ENCODE peak calls at places on chromosomes 6 and 20, in four cellular contexts. N is tibial nerve, M is pancreas, T is mucosa of descending colon. J is an unnamed sample.
A peak's percentile ranks its signal among the peaks of the same experiment; 100 is the strongest.

GRCh38 chr20:53032021-53033001 is 60.2 kb downstream of the TSHZ2 start:
- DNase-seq in N (no peak), M (no peak), T (no peak), J (no peak)

GRCh38 chr6:116572162-116572561 is 858 bp downstream of the RWDD1 start:
- DNase-seq in N (no peak), M (no peak), T (peak; percentile 32), J (no peak)

GRCh38 chr20:24160563-24161355 is 172.2 kb upstream of the GGTLC1 start:
- DNase-seq in N (no peak), M (peak; percentile 61), T (peak; percentile 61), J (no peak)

GRCh38 chr6:156662025-156662445 is 115.1 kb upstream of the ARID1B start:
- DNase-seq in N (no peak), M (peak; percentile 41), T (peak; percentile 73), J (no peak)

GRCh38 chr6:61940919-61941318 is 345.1 kb downstream of the KHDRBS2 start:
- DNase-seq in N (no peak), M (no peak), T (no peak), J (no peak)

GRCh38 chr6:15479761-15480160 is 183.1 kb downstream of the DTNBP1 start:
- DNase-seq in N (no peak), M (no peak), T (no peak), J (no peak)

GRCh38 chr6:111757342-111757741 is 115.9 kb downstream of the FYN start:
- DNase-seq in N (no peak), M (no peak), T (no peak), J (no peak)

GRCh38 chr6:105692630-105693212 is 289.8 kb upstream of the PREP start:
- DNase-seq in N (no peak), M (no peak), T (no peak), J (no peak)

GRCh38 chr6:133724726-133725125 is 164.2 kb upstream of the TCF21 start:
- DNase-seq in N (no peak), M (no peak), T (no peak), J (no peak)

GRCh38 chr6:112199001-112199403 is 55.4 kb downstream of the LAMA4 start:
- DNase-seq in N (no peak), M (no peak), T (no peak), J (no peak)

GRCh38 chr6:113299526-113299925 is 557.6 kb upstream of the MARCKS start:
- DNase-seq in N (no peak), M (no peak), T (no peak), J (no peak)

GRCh38 chr6:1972961-1973360 is 272.4 kb downstream of the GMDS start:
- DNase-seq in N (no peak), M (no peak), T (no peak), J (no peak)

GRCh38 chr20:50151034-50151743 is 2.3 kb downstream of the PEDS1 start:
- DNase-seq in N (no peak), M (no peak), T (peak; percentile 51), J (no peak)

GRCh38 chr6:107977283-107977682 is 19.3 kb upstream of the SEC63 start:
- DNase-seq in N (no peak), M (no peak), T (no peak), J (no peak)

GRCh38 chr20:4227085-4227821 is 211.9 kb upstream of the RNF24 start:
- DNase-seq in N (no peak), M (no peak), T (peak; percentile 49), J (no peak)

GRCh38 chr6:137698636-137699035 is 168.4 kb upstream of the TNFAIP3 start:
- DNase-seq in N (no peak), M (no peak), T (no peak), J (no peak)

GRCh38 chr6:1399085-1399780 is 9.9 kb downstream of the FOXF2 start:
- DNase-seq in N (no peak), M (no peak), T (no peak), J (no peak)

GRCh38 chr6:37783025-37783825 is 36.3 kb upstream of the ZFAND3 start:
- DNase-seq in N (no peak), M (no peak), T (no peak), J (no peak)

GRCh38 chr6:30688569-30688968 is 2.1 kb upstream of the PPP1R18 start:
- DNase-seq in N (no peak), M (peak; percentile 14), T (no peak), J (no peak)

GRCh38 chr6:139473239-139473701 is 98.8 kb upstream of the CITED2 start:
- DNase-seq in N (peak; percentile 14), M (peak; percentile 35), T (no peak), J (peak; percentile 38)

GRCh38 chr20:44142416-44142815 is 44.6 kb downstream of the JPH2 start:
- DNase-seq in N (no peak), M (no peak), T (no peak), J (no peak)

GRCh38 chr6:85747093-85747492 is 104.4 kb upstream of the SYNCRIP start:
- DNase-seq in N (no peak), M (no peak), T (no peak), J (no peak)

GRCh38 chr20:2162823-2163166 is 61.2 kb downstream of the STK35 start:
- DNase-seq in N (no peak), M (no peak), T (no peak), J (no peak)

GRCh38 chr6:37690964-37691735 is 6.5 kb downstream of the MDGA1 start:
- DNase-seq in N (no peak), M (no peak), T (no peak), J (no peak)

GRCh38 chr6:170516783-170517616 is 36.1 kb downstream of the PSMB1 start:
- DNase-seq in N (no peak), M (peak; percentile 38), T (peak; percentile 33), J (no peak)

GRCh38 chr6:20564777-20565176 is 30.5 kb downstream of the CDKAL1 start:
- DNase-seq in N (no peak), M (no peak), T (no peak), J (no peak)

GRCh38 chr6:167797079-167797870 is 29.4 kb upstream of the AFDN start:
- DNase-seq in N (no peak), M (no peak), T (peak; percentile 85), J (no peak)

GRCh38 chr6:38346291-38347079 is 293.2 kb downstream of the BTBD9 start:
- DNase-seq in N (no peak), M (no peak), T (no peak), J (no peak)

GRCh38 chr6:43074847-43075741 is 1.0 kb upstream of the PTK7 start:
- DNase-seq in N (no peak), M (no peak), T (no peak), J (no peak)

GRCh38 chr6:22448311-22448711 is 121.1 kb upstream of the HDGFL1 start:
- DNase-seq in N (no peak), M (no peak), T (no peak), J (no peak)

GRCh38 chr6:43368517-43369160 is 808 bp downstream of the ZNF318 start:
- DNase-seq in N (no peak), M (peak; percentile 52), T (peak; percentile 65), J (no peak)

GRCh38 chr6:139336488-139336887 is 38.0 kb downstream of the CITED2 start:
- DNase-seq in N (no peak), M (peak; percentile 32), T (peak; percentile 39), J (peak; percentile 33)

GRCh38 chr6:53100561-53100960 is 35.4 kb downstream of the FBXO9 start:
- DNase-seq in N (no peak), M (no peak), T (no peak), J (no peak)

GRCh38 chr6:53104916-53105315 is 39.7 kb downstream of the FBXO9 start:
- DNase-seq in N (no peak), M (no peak), T (no peak), J (no peak)

GRCh38 chr6:53107091-53107490 is 41.5 kb downstream of the GCM1 start:
- DNase-seq in N (no peak), M (no peak), T (no peak), J (no peak)

GRCh38 chr6:53101006-53101405 is 35.8 kb downstream of the FBXO9 start:
- DNase-seq in N (no peak), M (no peak), T (no peak), J (no peak)

GRCh38 chr6:53103993-53104675 is 38.9 kb downstream of the FBXO9 start:
- DNase-seq in N (no peak), M (no peak), T (no peak), J (no peak)
- TF ChIP-seq CTCF in N (no peak), M (no peak), T (no peak), J (no peak)

GRCh38 chr20:60715172-60715571 is 536.9 kb upstream of the CDH4 start:
- DNase-seq in N (no peak), M (no peak), T (no peak), J (no peak)

DNA sequence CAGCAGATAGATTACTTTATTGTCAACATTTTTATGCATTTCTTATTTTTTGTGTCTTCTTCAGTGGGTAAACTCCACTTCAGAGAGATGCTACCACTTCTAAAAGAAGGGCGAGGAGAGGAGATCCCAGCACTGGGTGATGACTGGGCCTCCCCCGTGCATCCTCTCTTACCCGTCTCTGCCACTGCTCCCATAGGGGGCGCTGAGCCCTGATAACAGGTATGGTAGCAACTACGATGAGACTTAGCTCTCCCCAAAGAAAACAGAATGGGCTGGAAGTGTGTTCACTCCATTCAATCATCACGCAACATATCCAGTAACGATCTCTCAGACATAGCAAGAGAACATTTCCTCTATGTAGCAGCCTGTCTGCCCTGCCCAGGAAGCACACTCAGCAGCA is 533.3 kb upstream of the CDH4 start:
- DNase-seq in N (no peak), M (no peak), T (no peak), J (no peak)
- TF ChIP-seq CTCF in N (no peak), M (no peak), T (no peak), J (no peak)

DNA sequence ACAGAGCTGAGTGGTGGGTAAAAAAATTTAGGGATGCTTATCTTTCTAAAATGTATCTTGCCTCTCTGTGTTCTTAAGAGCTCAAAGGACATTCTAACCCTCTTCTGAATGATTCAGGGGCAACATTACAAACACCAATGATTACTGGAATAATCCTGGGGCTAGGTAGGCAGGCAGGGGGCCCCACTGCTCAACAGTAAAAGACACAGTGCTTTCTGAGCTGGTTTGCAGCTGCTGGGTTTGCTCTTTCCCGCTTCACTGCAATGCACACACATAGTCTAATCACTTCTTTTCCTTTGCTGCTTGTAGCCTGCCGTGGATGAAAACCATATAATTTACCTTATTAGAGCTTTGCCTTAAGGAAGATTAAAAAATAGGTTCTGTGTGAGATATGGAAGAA is 23.9 kb downstream of the CLDN20 start:
- DNase-seq in N (no peak), M (no peak), T (no peak), J (no peak)
- TF ChIP-seq CTCF in N (no peak), M (no peak), T (no peak), J (no peak)

DNA sequence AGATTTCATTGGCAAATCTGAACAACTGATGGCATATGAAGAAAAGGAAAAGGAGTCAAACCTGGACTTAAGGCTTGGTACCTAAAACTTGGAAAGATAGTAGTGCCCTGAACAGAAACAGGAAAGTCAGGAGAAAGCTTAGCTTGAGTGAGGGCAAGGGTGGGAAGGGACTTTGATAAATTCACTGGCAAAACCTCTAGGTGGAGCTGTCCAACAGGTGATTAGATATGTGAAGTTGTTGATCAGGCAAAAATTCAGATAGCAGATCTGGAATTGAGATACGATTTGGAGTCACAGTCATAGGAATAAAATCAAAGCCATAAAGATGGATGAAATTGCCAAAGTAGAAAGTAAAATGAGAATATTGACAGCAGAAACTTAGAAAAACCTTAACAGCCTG is 16.1 kb upstream of the ZNF292 start:
- DNase-seq in N (no peak), M (no peak), T (no peak), J (no peak)
- TF ChIP-seq CTCF in N (peak; percentile 46), M (peak; percentile 57), T (peak; percentile 61), J (no peak)